ENCODE peak calls at places on chromosomes 11 and 22, in four cellular contexts. One of them, this sample, is unnamed.
A peak's percentile ranks its signal among the peaks of the same experiment; 100 is the strongest.

GRCh38 chr22:23826510-23827350 is 12.1 kb downstream of the DERL3 start:
- DNase-seq in HepG2: no peak
- DNase-seq in H1: no peak
- DNase-seq in K562: no peak
- DNase-seq in this sample: no peak

GRCh38 chr11:134022748-134023147 is 46.1 kb upstream of the JAM3 start:
- DNase-seq in HepG2: no peak
- DNase-seq in H1: no peak
- DNase-seq in K562: no peak
- DNase-seq in this sample: no peak

GRCh38 chr22:44132724-44133123 is 48.0 kb upstream of the PARVG start:
- DNase-seq in HepG2: no peak
- DNase-seq in K562: no peak
- DNase-seq in H1: no peak
- DNase-seq in this sample: peak; percentile 36

GRCh38 chr11:33383075-33383919 is 126.1 kb downstream of the HIPK3 start:
- DNase-seq in H1: no peak
- DNase-seq in HepG2: no peak
- DNase-seq in K562: no peak
- DNase-seq in this sample: no peak

GRCh38 chr11:117072517-117073218 is 25.6 kb downstream of the SIK3 start:
- DNase-seq in K562: peak; percentile 62
- DNase-seq in H1: no peak
- DNase-seq in HepG2: peak; percentile 93
- DNase-seq in this sample: no peak

GRCh38 chr22:46861968-46862367 is 99.5 kb downstream of the TBC1D22A start:
- DNase-seq in HepG2: no peak
- DNase-seq in H1: no peak
- DNase-seq in K562: no peak
- DNase-seq in this sample: no peak

GRCh38 chr11:19160839-19161238 is 40.9 kb downstream of the CSRP3 start:
- DNase-seq in H1: no peak
- DNase-seq in HepG2: no peak
- DNase-seq in K562: no peak
- DNase-seq in this sample: no peak

GRCh38 chr11:70556884-70557741 is 158.8 kb downstream of the CTTN start:
- DNase-seq in H1: no peak
- DNase-seq in HepG2: no peak
- DNase-seq in K562: no peak
- DNase-seq in this sample: no peak

GRCh38 chr11:99548264-99548663 is 527.5 kb downstream of the CNTN5 start:
- DNase-seq in HepG2: no peak
- DNase-seq in K562: no peak
- DNase-seq in H1: no peak
- DNase-seq in this sample: no peak

GRCh38 chr11:20360650-20361049 is 2.9 kb upstream of the HTATIP2 start:
- DNase-seq in HepG2: peak; percentile 53
- DNase-seq in H1: no peak
- DNase-seq in K562: no peak
- DNase-seq in this sample: no peak

GRCh38 chr11:76287227-76287626 is 80.9 kb upstream of the WNT11 start:
- DNase-seq in H1: no peak
- DNase-seq in HepG2: no peak
- DNase-seq in K562: no peak
- DNase-seq in this sample: no peak

GRCh38 chr11:62322524-62322923 is 14.7 kb upstream of the ASRGL1 start:
- DNase-seq in K562: no peak
- DNase-seq in H1: no peak
- DNase-seq in HepG2: no peak
- DNase-seq in this sample: no peak

GRCh38 chr22:33873186-33873585 is 47.1 kb downstream of the LARGE1 start:
- DNase-seq in K562: no peak
- DNase-seq in H1: no peak
- DNase-seq in HepG2: no peak
- DNase-seq in this sample: no peak

GRCh38 chr22:33871935-33872334 is 48.3 kb downstream of the LARGE1 start:
- DNase-seq in H1: no peak
- DNase-seq in K562: no peak
- DNase-seq in HepG2: no peak
- DNase-seq in this sample: no peak

GRCh38 chr22:33873666-33874065 is 46.6 kb downstream of the LARGE1 start:
- DNase-seq in H1: no peak
- DNase-seq in K562: no peak
- DNase-seq in HepG2: no peak
- DNase-seq in this sample: no peak

GRCh38 chr22:33875316-33875715 is 45.0 kb downstream of the LARGE1 start:
- DNase-seq in K562: no peak
- DNase-seq in HepG2: no peak
- DNase-seq in H1: no peak
- DNase-seq in this sample: no peak

GRCh38 chr22:33874206-33874605 is 46.1 kb downstream of the LARGE1 start:
- DNase-seq in H1: no peak
- DNase-seq in K562: no peak
- DNase-seq in HepG2: no peak
- DNase-seq in this sample: no peak
- TF ChIP-seq JUN in H1: no peak
- TF ChIP-seq JUN in K562: no peak
- TF ChIP-seq JUN in HepG2: no peak
- TF ChIP-seq JUN in this sample: no peak

DNA sequence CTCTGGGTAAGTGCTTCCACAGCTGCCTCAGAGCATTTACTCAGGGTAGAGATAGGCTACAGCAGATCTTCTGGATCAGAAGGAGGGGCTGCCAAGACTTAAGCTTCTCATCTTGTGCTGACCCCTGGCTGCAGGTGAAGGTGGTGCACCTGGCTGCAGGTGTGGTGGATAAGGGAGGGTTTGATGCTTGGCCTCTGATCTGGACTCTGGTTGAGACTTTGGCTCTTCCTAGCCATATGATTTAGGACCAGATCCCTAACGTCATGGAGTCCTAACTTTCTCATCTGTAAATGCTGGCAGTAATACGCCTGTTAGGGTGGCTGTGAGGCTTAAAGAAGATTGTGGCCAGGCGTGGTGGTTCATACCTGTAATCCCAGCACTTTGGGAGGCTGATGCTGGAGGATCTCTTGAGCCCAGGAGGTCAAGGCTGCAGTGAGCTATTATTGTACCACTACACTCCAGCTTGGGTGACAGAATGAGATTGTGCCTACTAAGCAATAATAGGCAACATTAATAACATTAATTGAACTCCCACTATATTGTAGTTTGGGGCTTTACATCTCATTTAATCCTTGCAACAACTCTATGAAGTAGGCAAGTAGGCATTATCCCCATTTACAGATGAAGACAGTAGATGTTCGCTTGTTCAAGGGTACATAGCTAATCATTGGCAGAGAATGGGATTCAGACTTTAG is 10.7 kb downstream of the DTX4 start:
- DNase-seq in HepG2: peak; percentile 32
- DNase-seq in K562: peak; percentile 36
- DNase-seq in H1: peak; percentile 79
- DNase-seq in this sample: peak; percentile 81
- TF ChIP-seq SP1 in HepG2: no peak
- TF ChIP-seq SP1 in K562: no peak
- TF ChIP-seq SP1 in H1: no peak
- TF ChIP-seq SP1 in this sample: no peak

GRCh38 chr11:86068138-86068861 is 584 bp downstream of the PICALM start:
- DNase-seq in K562: peak; percentile 45
- DNase-seq in H1: peak; percentile 68
- DNase-seq in HepG2: peak; percentile 6
- DNase-seq in this sample: peak; percentile 29
- TF ChIP-seq JUN in K562: no peak
- TF ChIP-seq JUN in H1: no peak
- TF ChIP-seq JUN in HepG2: no peak
- TF ChIP-seq JUN in this sample: no peak

GRCh38 chr11:77406396-77406795 is 67.5 kb downstream of the PAK1 start:
- DNase-seq in HepG2: no peak
- DNase-seq in H1: no peak
- DNase-seq in K562: no peak
- DNase-seq in this sample: no peak
- TF ChIP-seq SP1 in HepG2: no peak
- TF ChIP-seq SP1 in H1: no peak
- TF ChIP-seq SP1 in K562: no peak
- TF ChIP-seq SP1 in this sample: no peak

GRCh38 chr11:12794556-12795230 is 120.5 kb downstream of the TEAD1 start:
- DNase-seq in HepG2: no peak
- DNase-seq in H1: no peak
- DNase-seq in K562: no peak
- DNase-seq in this sample: no peak

GRCh38 chr11:12793506-12793905 is 119.3 kb downstream of the TEAD1 start:
- DNase-seq in K562: no peak
- DNase-seq in H1: no peak
- DNase-seq in HepG2: no peak
- DNase-seq in this sample: no peak

GRCh38 chr11:12791245-12791644 is 117.0 kb downstream of the TEAD1 start:
- DNase-seq in K562: no peak
- DNase-seq in H1: no peak
- DNase-seq in HepG2: no peak
- DNase-seq in this sample: no peak

GRCh38 chr11:12792018-12792417 is 117.8 kb downstream of the TEAD1 start:
- DNase-seq in H1: no peak
- DNase-seq in HepG2: no peak
- DNase-seq in K562: peak; percentile 20
- DNase-seq in this sample: no peak

DNA sequence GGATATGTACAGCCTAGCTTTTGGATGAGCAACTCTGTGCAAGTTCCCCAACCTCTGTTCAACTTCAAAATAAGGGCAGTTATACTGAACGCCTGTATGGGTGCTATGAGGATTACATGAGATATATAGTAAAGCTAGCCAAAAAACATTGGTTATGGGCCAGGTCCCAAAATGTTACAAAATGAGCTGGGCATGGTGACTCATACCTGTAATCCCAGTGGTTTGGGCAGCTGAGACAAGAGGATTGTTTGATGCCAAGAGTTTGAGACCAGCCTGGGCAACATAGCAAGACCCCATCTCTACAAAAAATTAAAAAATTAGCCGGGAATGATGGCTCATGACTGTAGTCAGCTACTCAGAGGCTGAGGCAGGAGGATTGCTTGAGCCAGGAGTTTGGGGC is 118.4 kb downstream of the TEAD1 start:
- DNase-seq in K562: no peak
- DNase-seq in HepG2: no peak
- DNase-seq in H1: no peak
- DNase-seq in this sample: no peak
- TF ChIP-seq JUN in K562: no peak
- TF ChIP-seq JUN in HepG2: no peak
- TF ChIP-seq JUN in H1: no peak
- TF ChIP-seq JUN in this sample: no peak